ENCODE peak calls at places on chromosomes 11 and 22, in seven cellular contexts. J is right lobe of liver; I is HEK293T; A is lower leg skin; L is T-helper 9 cell; Z is MM.1S; T is effector CD4-positive, alpha-beta T cell. S is an unnamed sample.

GRCh38 chr11:116613201-116613910 is 159.4 kb downstream of the BUD13 start:
- DNase-seq in I (no peak), Z (no peak), A (no peak), L (no peak), J (no peak), T (no peak), S (no peak)

GRCh38 chr22:30871391-30872281 is 96.9 kb downstream of the MORC2 start:
- DNase-seq in L (no peak), Z (no peak), T (no peak), I (no peak), J (peak), A (no peak), S (no peak)

GRCh38 chr11:133021503-133021902 is 510.8 kb downstream of the OPCML start:
- DNase-seq in I (no peak), J (no peak), T (no peak), A (no peak), L (no peak), Z (no peak), S (no peak)

GRCh38 chr11:103043826-103044688 is 47.9 kb downstream of the DCUN1D5 start:
- DNase-seq in A (no peak), L (no peak), Z (no peak), J (no peak), I (no peak), T (no peak), S (no peak)

GRCh38 chr22:20867179-20868099 is 8.6 kb downstream of the SNAP29 start:
- DNase-seq in I (no peak), J (peak), A (peak), T (no peak), Z (peak), L (no peak), S (no peak)

GRCh38 chr22:36155702-36156101 is 4.9 kb downstream of the APOL3 start:
- DNase-seq in L (no peak), A (peak), I (no peak), T (no peak), Z (no peak), J (peak), S (peak)

GRCh38 chr11:114197799-114198500 is 98.2 kb upstream of the NNMT start:
- DNase-seq in Z (no peak), A (peak), L (no peak), I (no peak), J (no peak), T (no peak), S (peak)

GRCh38 chr11:11670582-11670981 is 48.8 kb upstream of the GALNT18 start:
- DNase-seq in I (no peak), J (no peak), Z (no peak), T (no peak), A (no peak), L (no peak), S (no peak)

GRCh38 chr22:38872831-38873248 is 824 bp upstream of the CBX6 start:
- DNase-seq in L (no peak), A (peak), I (peak), J (peak), T (no peak), Z (no peak), S (peak)

GRCh38 chr22:19824197-19825015 is 30.3 kb downstream of the GNB1L start:
- DNase-seq in T (no peak), I (no peak), A (no peak), J (peak), Z (no peak), L (no peak), S (no peak)

GRCh38 chr11:64566042-64566914 is 24.7 kb upstream of the SLC22A12 start:
- DNase-seq in Z (peak), I (peak), T (no peak), J (peak), L (no peak), A (peak), S (no peak)

GRCh38 chr11:118200901-118201680 is 23.7 kb downstream of the JAML start:
- DNase-seq in A (no peak), J (no peak), Z (no peak), T (peak), I (no peak), L (no peak), S (no peak)

GRCh38 chr11:130103296-130103814 is 33.7 kb downstream of the APLP2 start:
- DNase-seq in A (no peak), I (peak), T (no peak), Z (no peak), J (no peak), L (no peak), S (no peak)

GRCh38 chr11:46330154-46330886 is 16.9 kb upstream of the DGKZ start:
- DNase-seq in J (no peak), T (no peak), I (no peak), Z (no peak), A (no peak), L (no peak), S (no peak)

GRCh38 chr11:128956401-128957203 is 13.9 kb upstream of the TP53AIP1 start:
- DNase-seq in Z (peak), J (no peak), L (no peak), I (peak), A (no peak), T (no peak), S (no peak)

GRCh38 chr22:49768961-49769690 is 58.5 kb downstream of the BRD1 start:
- DNase-seq in Z (no peak), T (no peak), I (no peak), L (no peak), A (no peak), J (peak), S (no peak)

GRCh38 chr11:8796926-8797325 is 114.1 kb upstream of the AKIP1 start:
- DNase-seq in I (no peak), J (no peak), Z (no peak), L (no peak), T (no peak), A (no peak), S (no peak)

GRCh38 chr11:134686418-134686817 is 274.4 kb upstream of the B3GAT1 start:
- DNase-seq in I (no peak), A (no peak), L (no peak), T (no peak), Z (no peak), J (no peak), S (no peak)

GRCh38 chr11:62922653-62923371 is 1.6 kb upstream of the CHRM1 start:
- DNase-seq in L (no peak), T (no peak), J (no peak), I (no peak), Z (no peak), A (no peak), S (no peak)

GRCh38 chr11:130213979-130214281 is 54.3 kb downstream of the ST14 start:
- DNase-seq in A (peak), L (no peak), I (no peak), Z (no peak), J (peak), T (no peak), S (no peak)